ENCODE peak calls at places on chromosomes 1 and 21, in six cellular contexts. M is H9, B is neuronal stem cell, Z is mesenchymal stem cell, E is H1, D is trophoblast cell. Y is an unnamed sample.

GRCh38 chr1:235142991-235143390 is 14.4 kb upstream of the TOMM20 start:
- DNase-seq in D (no peak), E (no peak), Z (no peak), M (no peak), B (no peak), Y (no peak)

GRCh38 chr1:12001249-12001917 is 17.9 kb upstream of the MIIP start:
- DNase-seq in M (peak; percentile 66), B (peak; percentile 40), D (no peak), Z (peak; percentile 56), E (peak; percentile 83), Y (peak; percentile 56)

GRCh38 chr1:234505774-234506114 is 26.8 kb upstream of the TARBP1 start:
- DNase-seq in D (no peak), E (no peak), B (no peak), Z (no peak), M (no peak), Y (peak; percentile 84)

GRCh38 chr1:174742805-174743653 is 256.7 kb upstream of the CACYBP start:
- DNase-seq in D (no peak), M (no peak), B (no peak), E (no peak), Z (no peak), Y (peak; percentile 12)

GRCh38 chr1:64881281-64881680 is 85.1 kb downstream of the JAK1 start:
- DNase-seq in B (no peak), M (no peak), Z (no peak), D (no peak), E (no peak), Y (peak; percentile 79)

GRCh38 chr1:33302325-33302724 is 18.6 kb downstream of the A3GALT2 start:
- DNase-seq in D (no peak), M (no peak), E (no peak), Z (no peak), B (no peak), Y (no peak)

GRCh38 chr1:8194481-8195227 is 123.3 kb upstream of the SLC45A1 start:
- DNase-seq in Z (no peak), M (no peak), E (no peak), B (no peak), D (no peak), Y (peak; percentile 67)

GRCh38 chr1:36207339-36207738 is 16.9 kb upstream of the THRAP3 start:
- DNase-seq in Z (peak; percentile 44), M (peak; percentile 69), E (peak; percentile 53), D (no peak), B (no peak), Y (peak; percentile 34)

GRCh38 chr1:226121587-226122400 is 59.3 kb downstream of the H3-3A start:
- DNase-seq in M (peak; percentile 92), D (no peak), Z (peak; percentile 36), E (peak; percentile 89), B (peak; percentile 81), Y (peak; percentile 26)

GRCh38 chr1:225897595-225898514 is 8.9 kb upstream of the LEFTY1 start:
- DNase-seq in B (no peak), D (no peak), M (no peak), Z (no peak), E (no peak), Y (no peak)

GRCh38 chr1:226649780-226650179 is 89.3 kb downstream of the ITPKB start:
- DNase-seq in E (no peak), Z (no peak), M (no peak), B (no peak), D (no peak), Y (peak; percentile 43)

GRCh38 chr1:21217812-21218596 is 41.3 kb upstream of the EIF4G3 start:
- DNase-seq in B (no peak), E (peak; percentile 96), Z (peak; percentile 50), D (no peak), M (peak; percentile 93), Y (peak; percentile 21)

GRCh38 chr1:99943238-99943794 is 26.5 kb upstream of the SLC35A3 start:
- DNase-seq in M (no peak), D (no peak), B (no peak), Z (peak; percentile 28), E (no peak), Y (peak; percentile 38)

GRCh38 chr1:216528816-216529215 is 105.6 kb upstream of the USH2A start:
- DNase-seq in Z (no peak), M (no peak), D (peak; percentile 27), E (no peak), B (no peak), Y (no peak)

GRCh38 chr1:29281531-29281930 is 45.2 kb downstream of the PTPRU start:
- DNase-seq in M (no peak), Z (no peak), B (no peak), E (no peak), D (no peak), Y (no peak)

GRCh38 chr1:46691997-46692790 is 20.5 kb downstream of the TEX38 start:
- DNase-seq in Z (no peak), M (no peak), E (no peak), D (no peak), B (no peak), Y (peak; percentile 38)

GRCh38 chr21:21968810-21969588 is 970.8 kb downstream of the NCAM2 start:
- DNase-seq in D (peak; percentile 49), B (no peak), E (no peak), Z (no peak), M (no peak), Y (no peak)

GRCh38 chr1:82838066-82838465 is 1037.3 kb downstream of the ADGRL2 start:
- DNase-seq in B (peak; percentile 30), E (no peak), M (no peak), D (no peak), Z (peak; percentile 39), Y (no peak)

GRCh38 chr1:108570998-108571401 is 11.1 kb downstream of the EEIG2 start:
- DNase-seq in Z (no peak), D (no peak), M (no peak), B (no peak), E (no peak), Y (no peak)

GRCh38 chr1:203201516-203202205 is 15.2 kb upstream of the CHI3L1 start:
- DNase-seq in D (no peak), M (no peak), E (no peak), B (no peak), Z (no peak), Y (no peak)

GRCh38 chr1:230000439-230001184 is 66.4 kb upstream of the GALNT2 start:
- DNase-seq in E (no peak), D (no peak), M (no peak), B (no peak), Z (no peak), Y (no peak)

GRCh38 chr1:58881471-58881994 is 97.7 kb upstream of the JUN start:
- DNase-seq in M (no peak), Z (peak; percentile 78), B (no peak), D (no peak), E (no peak), Y (peak; percentile 82)

GRCh38 chr1:20355101-20355827 is 64.6 kb downstream of the VWA5B1 start:
- DNase-seq in M (no peak), Z (no peak), D (no peak), B (no peak), E (no peak), Y (no peak)

GRCh38 chr1:154880651-154881050 is 10.6 kb upstream of the KCNN3 start:
- DNase-seq in E (no peak), D (no peak), M (no peak), B (no peak), Z (no peak), Y (no peak)

DNA sequence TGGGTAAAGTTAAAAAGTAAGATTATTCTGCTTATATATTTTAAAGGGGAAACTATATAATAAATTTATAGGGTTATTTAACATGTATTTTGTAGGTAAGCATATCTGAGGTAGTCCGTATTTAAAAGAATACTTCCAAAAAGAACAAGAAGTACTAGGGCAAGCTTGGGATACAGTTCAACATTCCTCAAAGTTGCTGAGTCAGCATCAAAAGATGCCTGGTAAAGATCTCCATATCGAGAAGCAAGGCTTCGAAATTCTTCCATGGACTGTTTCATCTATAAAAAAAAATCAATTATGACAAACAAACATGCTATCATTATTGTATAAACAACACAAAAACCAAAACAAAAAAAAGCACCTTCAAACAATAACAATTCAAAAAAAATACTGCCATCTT is 67.7 kb downstream of the INTS7 start:
- DNase-seq in D (no peak), Z (no peak), E (no peak), M (no peak), B (no peak), Y (no peak)
- H3K14ac ChIP-seq in D (no peak overlapping the region), Z (no peak overlapping the region), E (no peak overlapping the region), M (no peak overlapping the region), B (no peak overlapping the region), Y (no peak overlapping the region)

GRCh38 chr1:169495050-169495740 is 9.5 kb upstream of the SLC19A2 start:
- DNase-seq in Z (peak; percentile 30), M (no peak), D (peak; percentile 30), E (no peak), B (no peak), Y (no peak)
- H3K14ac ChIP-seq in Z (no peak overlapping the region), M (no peak overlapping the region), D (no peak overlapping the region), E (no peak overlapping the region), B (no peak overlapping the region), Y (no peak overlapping the region)

GRCh38 chr1:156479093-156480014 is 21.2 kb downstream of the MEF2D start:
- DNase-seq in D (no peak), Z (no peak), E (no peak), M (no peak), B (no peak), Y (no peak)

GRCh38 chr1:156481527-156481926 is 19.0 kb downstream of the MEF2D start:
- DNase-seq in D (no peak), Z (no peak), B (no peak), E (no peak), M (no peak), Y (no peak)

GRCh38 chr1:156480411-156481192 is 20.0 kb downstream of the MEF2D start:
- DNase-seq in Z (peak; percentile 63), D (no peak), B (no peak), M (peak; percentile 88), E (peak; percentile 88), Y (peak; percentile 50)

GRCh38 chr1:156478250-156478627 is 22.3 kb downstream of the MEF2D start:
- DNase-seq in M (no peak), E (no peak), Z (no peak), D (no peak), B (no peak), Y (no peak)

DNA sequence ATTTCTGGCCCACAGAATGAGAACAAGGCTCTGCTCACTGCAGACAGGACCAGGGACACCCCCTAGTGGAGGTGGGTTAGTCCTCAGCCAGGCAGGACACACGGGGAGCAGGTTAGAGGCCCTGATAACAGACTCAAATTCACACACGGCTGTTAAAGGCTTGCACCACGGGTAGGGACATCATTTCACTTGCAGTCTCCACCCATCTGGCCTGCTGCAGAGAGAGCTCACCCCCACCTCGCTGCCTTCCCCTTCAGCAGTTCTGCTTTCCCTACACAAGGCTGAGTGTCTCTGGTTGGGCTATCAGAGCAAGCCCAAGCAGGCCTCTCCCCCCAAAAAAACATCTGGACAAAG is 20.6 kb downstream of the MEF2D start:
- DNase-seq in Z (no peak), M (no peak), E (no peak), B (no peak), D (no peak), Y (no peak)
- H3K14ac ChIP-seq in Z (no peak overlapping the region), M (no peak overlapping the region), E (no peak overlapping the region), B (no peak overlapping the region), D (no peak overlapping the region), Y (no peak overlapping the region)

DNA sequence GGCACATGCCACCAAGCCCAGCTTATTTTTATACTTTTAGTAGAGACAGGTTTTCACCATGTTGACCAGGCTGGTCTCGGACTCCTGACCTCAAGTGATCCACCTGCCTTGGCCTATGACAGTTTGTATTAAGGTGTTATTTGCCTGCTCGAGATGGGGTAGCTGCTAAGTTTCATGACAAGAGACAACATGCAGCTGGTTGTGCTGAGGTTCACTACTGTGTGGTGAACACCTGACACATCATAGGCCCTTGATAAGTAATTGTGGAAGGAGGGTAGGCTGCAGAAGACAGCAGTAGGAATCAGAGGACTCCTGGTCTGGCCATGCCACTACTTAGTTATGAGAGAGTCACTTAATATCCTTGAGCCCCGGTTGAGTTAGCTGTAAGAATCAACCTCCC is 46.2 kb downstream of the PLPP3 start:
- DNase-seq in B (no peak), Z (no peak), E (no peak), D (no peak), M (no peak), Y (no peak)
- H3K14ac ChIP-seq in B (no peak overlapping the region), Z (no peak overlapping the region), E (no peak overlapping the region), D (no peak overlapping the region), M (no peak overlapping the region), Y (no peak overlapping the region)